ENCODE peak calls at places on chromosomes 5 and 9, in five cellular contexts. X is HL-60; M is AG09309; W is left ventricle myocardium inferior; N is CD4-positive, alpha-beta T cell. V is an unnamed sample.

GRCh38 chr9:37963936-37964739 is 60.2 kb upstream of the SLC25A51 start:
- DNase-seq in M (peak), X (no peak), N (no peak), W (no peak), V (no peak)

GRCh38 chr5:10564838-10565784 is 1.2 kb downstream of the ANKRD33B start:
- DNase-seq in X (no peak), N (no peak), W (peak), M (no peak), V (no peak)

GRCh38 chr9:108278341-108278740 is 577.4 kb downstream of the ACTL7B start:
- DNase-seq in M (no peak), W (no peak), N (no peak), X (no peak), V (no peak)

GRCh38 chr9:107246259-107247254 is 36.5 kb upstream of the RAD23B start:
- DNase-seq in X (no peak), N (no peak), M (no peak), W (no peak), V (no peak)

GRCh38 chr5:40716000-40716399 is 36.3 kb downstream of the PTGER4 start:
- DNase-seq in X (no peak), W (no peak), M (no peak), N (no peak), V (no peak)

GRCh38 chr9:133608382-133608781 is 807 bp downstream of the FAM163B start:
- DNase-seq in M (no peak), W (peak), N (no peak), X (no peak), V (no peak)

GRCh38 chr5:32710859-32711692 is at the start of gene NPR3:
- DNase-seq in W (peak), X (no peak), N (no peak), M (no peak), V (no peak)

GRCh38 chr5:169408166-169408565 is 107.2 kb upstream of the SLIT3 start:
- DNase-seq in M (no peak), W (no peak), X (no peak), N (no peak), V (no peak)

GRCh38 chr9:35162605-35163315 is 951 bp downstream of the UNC13B start:
- DNase-seq in X (no peak), M (no peak), N (no peak), W (no peak), V (no peak)

GRCh38 chr9:16671591-16672137 is 198.8 kb downstream of the BNC2 start:
- DNase-seq in W (no peak), X (no peak), M (peak), N (no peak), V (no peak)

GRCh38 chr5:149299451-149300054 is 27.9 kb downstream of the AFAP1L1 start:
- DNase-seq in N (no peak), M (no peak), W (peak), X (no peak), V (no peak)

GRCh38 chr5:159605585-159605984 is 275.3 kb upstream of the IL12B start:
- DNase-seq in N (no peak), X (no peak), M (no peak), W (peak), V (no peak)

GRCh38 chr5:161299053-161299452 is 247.5 kb downstream of the GABRB2 start:
- DNase-seq in N (no peak), M (no peak), W (no peak), X (no peak), V (no peak)

GRCh38 chr5:109921735-109922395 is 232.1 kb downstream of the MAN2A1 start:
- DNase-seq in W (peak), X (no peak), N (peak), M (no peak), V (no peak)

GRCh38 chr5:104800440-104801048 is 1238.0 kb upstream of the NUDT12 start:
- DNase-seq in N (no peak), W (no peak), X (peak), M (no peak), V (no peak)
- TF ChIP-seq CTCF in N (no peak), W (no peak), X (peak), M (no peak), V (no peak)

GRCh38 chr5:135356522-135357318 is 42.3 kb downstream of the MACROH2A1 start:
- DNase-seq in M (no peak), W (peak), N (no peak), X (no peak), V (no peak)
- TF ChIP-seq CTCF in M (no peak), W (no peak), N (no peak), X (no peak), V (no peak)

GRCh38 chr9:111691686-111692329 is 30.4 kb downstream of the GNG10 start:
- DNase-seq in N (no peak), M (peak), W (no peak), X (no peak), V (no peak)
- TF ChIP-seq CTCF in N (peak), M (peak), W (peak), X (peak), V (no peak)

DNA sequence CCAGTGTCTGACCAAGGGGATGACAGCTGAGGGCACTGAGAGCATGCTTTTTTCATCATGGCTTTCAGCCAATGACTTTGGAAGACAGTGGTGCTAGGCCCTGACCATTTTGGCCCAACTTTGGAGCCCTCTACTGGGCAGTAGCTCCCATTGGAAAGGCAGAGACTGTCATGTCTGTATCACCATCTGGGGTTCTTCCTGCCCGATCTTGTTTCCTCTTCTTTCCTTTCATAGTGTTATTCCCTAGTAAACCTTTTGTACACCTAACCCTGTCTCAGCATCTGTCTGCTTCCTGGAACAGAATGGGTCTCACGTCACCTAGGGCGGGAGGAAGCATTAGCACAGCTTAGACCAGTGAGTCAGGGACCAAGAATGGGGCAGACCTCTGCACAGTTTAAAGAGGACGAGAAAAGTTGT is 97.4 kb upstream of the MAST4 start:
- DNase-seq in W (no peak), N (no peak), X (no peak), M (no peak), V (no peak)
- TF ChIP-seq CTCF in W (peak), N (no peak), X (no peak), M (no peak), V (no peak)

GRCh38 chr9:407255-407654 is 192.6 kb downstream of the DOCK8 start:
- DNase-seq in W (no peak), N (no peak), X (no peak), M (no peak), V (no peak)
- TF ChIP-seq CTCF in W (peak), N (no peak), X (no peak), M (no peak), V (no peak)

GRCh38 chr9:5482194-5482593 is 28.1 kb upstream of the PDCD1LG2 start:
- DNase-seq in N (no peak), X (no peak), M (no peak), W (no peak), V (no peak)

GRCh38 chr9:5479994-5480694 is 29.8 kb downstream of the CD274 start:
- DNase-seq in W (no peak), M (no peak), X (no peak), N (no peak), V (no peak)

GRCh38 chr9:5481744-5482027 is 28.6 kb upstream of the PDCD1LG2 start:
- DNase-seq in W (no peak), N (no peak), M (no peak), X (no peak), V (no peak)

GRCh38 chr9:5478214-5478613 is 27.9 kb downstream of the CD274 start:
- DNase-seq in N (no peak), X (no peak), M (no peak), W (no peak), V (no peak)

GRCh38 chr9:5480919-5481743 is 29.2 kb upstream of the PDCD1LG2 start:
- DNase-seq in X (no peak), N (no peak), W (no peak), M (no peak), V (no peak)
- TF ChIP-seq CTCF in X (no peak), N (no peak), W (no peak), M (peak), V (no peak)

GRCh38 chr5:6634327-6634713 is 1.1 kb downstream of the SRD5A1 start:
- DNase-seq in W (no peak), X (no peak), N (no peak), M (no peak), V (no peak)

GRCh38 chr5:6633469-6634326 is 458 bp downstream of the SRD5A1 start:
- DNase-seq in W (no peak), M (no peak), N (no peak), X (no peak), V (no peak)

GRCh38 chr5:6631441-6631840 is 1.4 kb downstream of the NSUN2 start:
- DNase-seq in W (no peak), M (no peak), X (no peak), N (no peak), V (no peak)

GRCh38 chr5:6632931-6633468 is at the start of the genes NSUN2 and SRD5A1:
- DNase-seq in W (peak), N (peak), X (peak), M (peak), V (peak)

GRCh38 chr5:6632324-6632930 is 417 bp downstream of the NSUN2 start:
- DNase-seq in X (no peak), M (no peak), W (no peak), N (no peak), V (no peak)
- TF ChIP-seq CTCF in X (no peak), M (peak), W (no peak), N (no peak), V (no peak)

V was measured in activated B cell treated with CpG ODN at 0.5 μM for 24 hours.